ENCODE peak calls at places on chromosome 6, in four cellular contexts. F is effector CD4-positive, alpha-beta T cell; J is lower leg skin; U is SK-N-SH. I is an unnamed sample.

GRCh38 chr6:27809939-27810767 is 102.0 kb downstream of the OR2B2 start:
- DNase-seq in F (peak), J (peak), U (peak), I (peak)

GRCh38 chr6:159174263-159174974 is 5.2 kb downstream of the FNDC1 start:
- DNase-seq in F (peak), J (peak), U (peak), I (peak)

GRCh38 chr6:69019832-69020231 is 384.8 kb downstream of the ADGRB3 start:
- DNase-seq in F (no peak), J (no peak), U (no peak), I (no peak)

GRCh38 chr6:147909645-147910044 is 401.2 kb downstream of the SAMD5 start:
- DNase-seq in F (no peak), J (no peak), U (no peak), I (no peak)

GRCh38 chr6:2766767-2767314 is 1.6 kb downstream of the WRNIP1 start:
- DNase-seq in F (no peak), J (no peak), U (no peak), I (no peak)

GRCh38 chr6:99349620-99350141 is at the start of gene FAXC:
- DNase-seq in F (no peak), J (no peak), U (peak), I (peak)

GRCh38 chr6:74705451-74705850 is 500.4 kb downstream of the COL12A1 start:
- DNase-seq in F (no peak), J (no peak), U (no peak), I (no peak)

GRCh38 chr6:90860822-90861601 is 274.1 kb upstream of the MAP3K7 start:
- DNase-seq in F (no peak), J (no peak), U (no peak), I (peak)

GRCh38 chr6:34084591-34085280 is 61.2 kb downstream of the GRM4 start:
- DNase-seq in F (no peak), J (no peak), U (no peak), I (no peak)

GRCh38 chr6:3159805-3160781 is 2.7 kb upstream of the TUBB2A start:
- DNase-seq in F (peak), J (peak), U (no peak), I (peak)

GRCh38 chr6:12343122-12343439 is 52.9 kb downstream of the EDN1 start:
- DNase-seq in F (no peak), J (no peak), U (no peak), I (no peak)

GRCh38 chr6:40210628-40211056 is 276.4 kb upstream of the MOCS1 start:
- DNase-seq in F (no peak), J (no peak), U (peak), I (no peak)

GRCh38 chr6:139398658-139399057 is 24.2 kb upstream of the CITED2 start:
- DNase-seq in F (no peak), J (peak), U (no peak), I (no peak)

GRCh38 chr6:13614126-13614925 is 809 bp upstream of the NOL7 start:
- DNase-seq in F (peak), J (peak), U (peak), I (peak)

GRCh38 chr6:149142924-149143429 is 174.5 kb upstream of the TAB2 start:
- DNase-seq in F (no peak), J (no peak), U (no peak), I (no peak)

GRCh38 chr6:108524528-108525218 is 36.0 kb upstream of the FOXO3 start:
- DNase-seq in F (no peak), J (no peak), U (no peak), I (no peak)

GRCh38 chr6:90044833-90045337 is 150.6 kb downstream of the GJA10 start:
- DNase-seq in F (no peak), J (no peak), U (no peak), I (no peak)

GRCh38 chr6:29702519-29703103 is 20.6 kb upstream of the HLA-F start:
- DNase-seq in F (peak), J (no peak), U (peak), I (peak)

GRCh38 chr6:135129139-135129867 is 51.8 kb upstream of the MYB start:
- DNase-seq in F (no peak), J (no peak), U (no peak), I (no peak)

GRCh38 chr6:41548098-41548840 is 2.1 kb downstream of the FOXP4 start:
- DNase-seq in F (no peak), J (no peak), U (no peak), I (no peak)

GRCh38 chr6:34370371-34370770 is 22.1 kb downstream of the NUDT3 start:
- DNase-seq in F (no peak), J (peak), U (no peak), I (no peak)

GRCh38 chr6:143103916-143104315 is 43.2 kb downstream of the AIG1 start:
- DNase-seq in F (no peak), J (no peak), U (no peak), I (no peak)

GRCh38 chr6:14736231-14736953 is 509.5 kb upstream of the JARID2 start:
- DNase-seq in F (no peak), J (no peak), U (no peak), I (no peak)

GRCh38 chr6:74735304-74735703 is 470.5 kb downstream of the COL12A1 start:
- DNase-seq in F (no peak), J (peak), U (no peak), I (no peak)

GRCh38 chr6:17971128-17972073 is 16.0 kb downstream of the KIF13A start:
- DNase-seq in F (no peak), J (no peak), U (no peak), I (no peak)